ENCODE peak calls at places on chromosomes 5 and 9, in seven cellular contexts. K is GM23338, J is mammary epithelial cell, R is A549, I is neuronal stem cell, M is GM23248, U is fibroblast of lung. B is an unnamed sample.

GRCh38 chr5:65034029-65034781 is 265.5 kb downstream of the CWC27 start:
- DNase-seq in J (no peak), K (peak), U (no peak), M (peak), I (no peak), R (no peak), B (no peak)

GRCh38 chr9:18245911-18246310 is 228.0 kb upstream of the ADAMTSL1 start:
- DNase-seq in J (no peak), K (no peak), M (peak), I (no peak), R (no peak), U (no peak), B (no peak)

GRCh38 chr9:5568868-5569267 is 58.5 kb downstream of the PDCD1LG2 start:
- DNase-seq in I (no peak), M (no peak), K (no peak), J (no peak), R (no peak), U (no peak), B (no peak)

GRCh38 chr9:129436751-129437625 is 183.9 kb downstream of the C9orf50 start:
- DNase-seq in I (no peak), K (no peak), R (no peak), J (peak), M (peak), U (peak), B (peak)

GRCh38 chr9:130433168-130433946 is 11.4 kb upstream of the ASS1 start:
- DNase-seq in M (peak), K (peak), R (peak), U (peak), I (peak), J (peak), B (peak)

GRCh38 chr5:178383919-178384814 is 151.6 kb upstream of the PHYKPL start:
- DNase-seq in M (peak), J (no peak), K (peak), U (no peak), R (no peak), I (no peak), B (no peak)

GRCh38 chr5:1343931-1344901 is 683 bp downstream of the CLPTM1L start:
- DNase-seq in J (peak), R (no peak), K (peak), M (peak), U (peak), I (no peak), B (peak)

GRCh38 chr5:153168226-153168625 is 322.2 kb upstream of the GRIA1 start:
- DNase-seq in I (no peak), J (no peak), R (no peak), U (peak), M (peak), K (no peak), B (no peak)

GRCh38 chr5:167573274-167574127 is 717.9 kb upstream of the WWC1 start:
- DNase-seq in I (peak), K (peak), U (peak), J (peak), R (no peak), M (peak), B (no peak)

GRCh38 chr9:124040186-124040920 is 28.8 kb downstream of the LHX2 start:
- DNase-seq in J (no peak), M (peak), I (no peak), K (peak), R (no peak), U (peak), B (no peak)

GRCh38 chr9:104923289-104923688 is 4.7 kb downstream of the ABCA1 start:
- DNase-seq in R (no peak), K (no peak), M (peak), U (peak), J (no peak), I (no peak), B (no peak)

GRCh38 chr5:66171349-66172344 is 27.5 kb downstream of the SREK1 start:
- DNase-seq in K (peak), R (peak), M (peak), I (no peak), J (peak), U (peak), B (no peak)

GRCh38 chr5:97764700-97765099 is 581.7 kb upstream of the RIOK2 start:
- DNase-seq in U (peak), J (peak), K (no peak), I (no peak), M (peak), R (peak), B (no peak)

GRCh38 chr5:157269165-157269671 is 3.3 kb downstream of the CYFIP2 start:
- DNase-seq in R (no peak), I (no peak), K (peak), U (peak), J (no peak), M (no peak), B (no peak)

GRCh38 chr5:98774192-98775046 is 956 bp downstream of the RGMB start:
- DNase-seq in I (peak), R (peak), J (peak), K (peak), M (peak), U (peak), B (peak)

GRCh38 chr5:78677777-78678668 is 29.5 kb upstream of the LHFPL2 start:
- DNase-seq in I (no peak), U (peak), R (peak), K (no peak), J (peak), M (peak), B (peak)

GRCh38 chr9:78510035-78510434 is 213.1 kb downstream of the PSAT1 start:
- DNase-seq in R (no peak), K (no peak), J (no peak), U (no peak), I (no peak), M (no peak), B (no peak)

GRCh38 chr5:145531038-145531734 is 304.0 kb downstream of the PRELID2 start:
- DNase-seq in M (peak), I (no peak), J (peak), K (no peak), U (peak), R (peak), B (peak)

GRCh38 chr5:33310471-33310870 is 130.3 kb upstream of the TARS1 start:
- DNase-seq in R (peak), J (peak), K (no peak), I (no peak), U (peak), M (peak), B (no peak)

GRCh38 chr9:33350310-33350709 is 52.1 kb downstream of the AQP7 start:
- DNase-seq in R (peak), J (peak), U (peak), K (no peak), M (peak), I (no peak), B (peak)

GRCh38 chr5:143374496-143375217 is 28.8 kb downstream of the NR3C1 start:
- DNase-seq in M (peak), I (no peak), J (no peak), U (no peak), R (no peak), K (no peak), B (no peak)

GRCh38 chr9:90942555-90942954 is 140.9 kb downstream of the SYK start:
- DNase-seq in R (no peak), I (no peak), K (no peak), U (peak), J (peak), M (no peak), B (peak)

GRCh38 chr9:135076876-135077430 is 10.5 kb upstream of the OLFM1 start:
- DNase-seq in R (no peak), I (no peak), J (no peak), M (no peak), U (no peak), K (no peak), B (no peak)

GRCh38 chr9:129587487-129588262 is 33.2 kb downstream of the C9orf50 start:
- DNase-seq in U (no peak), K (peak), I (no peak), R (no peak), M (no peak), J (no peak), B (no peak)

GRCh38 chr5:178116406-178116885 is 3.1 kb downstream of the N4BP3 start:
- DNase-seq in K (no peak), I (no peak), U (no peak), J (no peak), M (no peak), R (no peak), B (no peak)

GRCh38 chr9:5052858-5053257 is 67.8 kb downstream of the JAK2 start:
- DNase-seq in K (no peak), U (peak), I (no peak), M (peak), R (no peak), J (no peak), B (no peak)

GRCh38 chr9:35026671-35027070 is 37.1 kb downstream of the DNAJB5 start:
- DNase-seq in U (no peak), K (no peak), J (no peak), I (no peak), M (no peak), R (no peak), B (no peak)

GRCh38 chr9:109320338-109320733 is 523 bp downstream of the EPB41L4B start:
- DNase-seq in J (no peak), M (peak), K (peak), R (no peak), I (peak), U (no peak), B (no peak)

GRCh38 chr5:81359108-81359507 is 34.8 kb downstream of the ACOT12 start:
- DNase-seq in I (no peak), U (no peak), K (peak), J (no peak), R (no peak), M (no peak), B (no peak)

GRCh38 chr9:138025908-138026307 is 148.3 kb downstream of the CACNA1B start:
- DNase-seq in R (no peak), J (no peak), M (no peak), I (no peak), K (no peak), U (no peak), B (no peak)

GRCh38 chr9:20618361-20618799 is 3.9 kb downstream of the MLLT3 start:
- DNase-seq in I (no peak), J (peak), R (peak), U (peak), M (peak), K (no peak), B (peak)

GRCh38 chr9:109062543-109062942 is 49.2 kb upstream of the CTNNAL1 start:
- DNase-seq in J (no peak), U (no peak), I (no peak), M (no peak), R (no peak), K (no peak), B (no peak)

GRCh38 chr5:99248066-99248465 is 319.3 kb upstream of the CHD1 start:
- DNase-seq in I (no peak), K (peak), R (no peak), M (no peak), U (no peak), J (no peak), B (no peak)

GRCh38 chr5:68999181-68999580 is 94.6 kb upstream of the SLC30A5 start:
- DNase-seq in R (no peak), J (no peak), M (no peak), K (no peak), U (no peak), I (no peak), B (no peak)

GRCh38 chr5:6770826-6771607 is 57.8 kb downstream of the TENT4A start:
- DNase-seq in R (no peak), U (no peak), M (no peak), I (no peak), K (no peak), J (no peak), B (no peak)

GRCh38 chr9:21506910-21507795 is 25.0 kb upstream of the IFNE start:
- DNase-seq in J (peak), R (peak), U (peak), K (no peak), M (peak), I (no peak), B (peak)

GRCh38 chr5:138663009-138663408 is 87.8 kb upstream of the HSPA9 start:
- DNase-seq in M (no peak), I (no peak), K (no peak), U (no peak), R (no peak), J (peak), B (no peak)

DNA sequence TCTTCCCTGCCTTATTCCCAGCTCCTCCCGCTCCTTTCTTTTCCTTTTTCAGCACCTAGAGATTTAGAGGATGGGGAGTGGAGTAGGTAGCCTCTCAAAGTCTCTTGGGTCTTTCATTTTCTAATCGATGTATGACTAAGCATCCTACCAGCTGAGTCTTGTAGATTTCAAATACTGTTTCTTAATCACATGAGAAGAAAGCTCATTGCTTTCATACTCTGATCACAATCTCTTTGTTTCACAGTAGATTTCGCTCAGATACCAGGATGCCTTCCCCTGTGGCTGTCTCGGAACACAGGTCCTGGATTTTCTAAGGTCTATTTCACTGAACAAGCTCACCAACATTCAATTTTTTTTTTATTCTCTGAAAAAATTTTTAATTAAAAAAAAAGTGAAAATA is 413.7 kb downstream of the KDM4C start:
- DNase-seq in I (no peak), K (peak), U (no peak), J (no peak), R (no peak), M (no peak), B (no peak)
- H3K4me2 ChIP-seq in I (no peak), K (peak), U (no peak), J (no peak), R (no peak), M (no peak), B (no peak)

GRCh38 chr5:13830536-13830935 is 114.0 kb downstream of the DNAH5 start:
- DNase-seq in J (peak), I (no peak), K (no peak), R (no peak), U (no peak), M (no peak), B (no peak)
- H3K4me2 ChIP-seq in J (peak), I (no peak), K (no peak), R (no peak), U (no peak), M (no peak), B (no peak)

GRCh38 chr5:55601209-55601618 is 66.5 kb upstream of the PLPP1 start:
- DNase-seq in M (peak), U (peak), R (peak), J (no peak), K (no peak), I (peak), B (peak)

GRCh38 chr5:55599148-55600050 is 64.6 kb upstream of the PLPP1 start:
- DNase-seq in M (peak), R (no peak), K (no peak), J (no peak), U (no peak), I (no peak), B (no peak)

GRCh38 chr5:55597014-55597981 is 62.5 kb upstream of the PLPP1 start:
- DNase-seq in J (peak), K (no peak), M (peak), U (peak), R (peak), I (no peak), B (no peak)

GRCh38 chr5:55600536-55601208 is 65.9 kb upstream of the PLPP1 start:
- DNase-seq in I (no peak), M (peak), R (peak), U (peak), J (no peak), K (no peak), B (peak)

DNA sequence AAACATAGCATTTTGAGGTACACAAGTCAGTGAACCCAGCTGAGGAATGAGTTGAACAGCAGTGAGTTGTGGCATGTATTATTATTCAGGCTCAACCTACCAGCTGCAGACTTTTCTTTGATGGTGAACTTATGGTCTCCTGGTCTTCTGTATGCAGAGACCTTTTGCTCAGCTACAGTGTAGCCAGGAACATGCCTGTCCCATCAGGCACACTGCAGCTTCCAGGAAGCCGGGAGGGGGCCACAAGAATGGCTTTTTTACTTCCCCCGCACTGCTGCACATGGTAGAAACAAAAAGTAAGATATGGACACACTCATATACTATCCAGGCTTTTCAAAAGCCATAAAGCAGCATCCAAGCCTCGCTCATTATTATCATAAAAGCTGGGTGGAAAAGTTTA is 65.3 kb upstream of the PLPP1 start:
- DNase-seq in R (no peak), M (peak), I (no peak), J (no peak), K (no peak), U (no peak), B (no peak)
- H3K4me2 ChIP-seq in R (peak), M (peak), I (no peak), J (peak), K (no peak), U (peak), B (peak)

GRCh38 chr9:127892831-127893230 is 6.6 kb downstream of the ST6GALNAC6 start:
- DNase-seq in M (no peak), U (no peak), K (no peak), J (no peak), R (no peak), I (no peak), B (no peak)
- H3K4me2 ChIP-seq in M (no peak), U (no peak), K (no peak), J (no peak), R (no peak), I (no peak), B (no peak)

GRCh38 chr9:110971705-110972104 is 66.6 kb downstream of the LPAR1 start:
- DNase-seq in U (no peak), J (no peak), M (no peak), R (no peak), K (no peak), I (no peak), B (no peak)
- H3K4me2 ChIP-seq in U (no peak), J (no peak), M (no peak), R (no peak), K (no peak), I (no peak), B (no peak)

GRCh38 chr5:22088517-22088916 is 764.6 kb downstream of the CDH12 start:
- DNase-seq in I (no peak), U (no peak), M (no peak), K (no peak), R (no peak), J (no peak), B (no peak)
- H3K4me2 ChIP-seq in I (no peak), U (no peak), M (no peak), K (no peak), R (no peak), J (no peak), B (no peak)

DNA sequence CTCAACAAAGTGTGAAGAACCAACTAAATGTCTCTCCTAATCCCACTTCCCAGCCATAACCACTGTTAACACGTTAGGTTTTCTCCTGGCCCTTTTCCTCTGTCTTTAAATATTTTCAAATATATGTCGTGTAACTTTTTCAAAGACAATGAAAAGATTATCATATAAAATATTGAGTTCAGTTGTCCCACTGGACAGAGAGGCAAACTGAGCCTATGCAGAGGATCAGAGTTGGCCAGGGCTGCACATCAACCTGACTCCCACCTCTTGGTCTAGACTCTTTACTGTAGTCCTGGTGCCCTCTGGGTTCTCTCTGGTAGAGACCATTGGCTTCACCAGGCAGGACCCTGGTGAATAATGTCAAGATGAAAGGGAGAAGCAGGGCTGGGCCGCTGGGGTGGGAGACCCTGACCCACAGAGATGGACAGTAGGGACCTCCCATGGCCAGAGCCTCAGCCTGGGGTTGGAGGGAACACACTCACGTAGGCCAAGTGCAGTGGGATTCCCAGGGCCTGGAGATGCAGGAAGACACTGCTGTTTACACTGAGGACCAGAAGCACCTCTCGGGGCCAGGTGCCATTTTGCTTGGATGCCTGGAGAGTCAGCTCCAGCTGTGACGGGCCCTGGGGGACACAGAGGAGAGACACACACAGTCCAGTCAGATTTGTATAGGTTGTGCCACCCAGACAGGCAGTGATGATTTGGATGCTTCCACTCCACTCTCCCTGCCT is 25.1 kb downstream of the ENG start:
- DNase-seq in U (no peak), J (no peak), K (no peak), M (no peak), I (no peak), R (no peak), B (no peak)
- H3K4me2 ChIP-seq in U (no peak), J (no peak), K (peak), M (no peak), I (no peak), R (no peak), B (no peak)

DNA sequence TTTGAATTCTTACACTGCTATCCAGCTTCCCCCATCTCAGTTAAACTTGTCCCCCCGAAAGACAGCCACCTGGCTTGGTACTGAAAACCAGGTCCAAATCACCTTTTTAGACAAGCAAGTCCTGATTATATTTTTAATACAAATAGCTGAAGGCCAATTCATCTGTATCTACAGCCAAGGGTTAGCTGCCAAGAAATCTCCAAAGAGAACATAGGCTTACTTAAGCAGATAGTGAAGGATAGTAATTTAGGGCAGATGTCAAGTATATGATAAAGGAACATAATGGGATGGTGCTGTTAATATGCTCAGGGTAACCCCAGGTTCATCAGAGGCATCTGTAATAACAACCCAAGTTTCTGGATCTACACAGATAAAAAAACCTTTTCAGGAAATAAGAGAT is 133.0 kb downstream of the EBF1 start:
- DNase-seq in M (no peak), K (no peak), J (no peak), R (no peak), I (no peak), U (no peak), B (no peak)
- H3K4me2 ChIP-seq in M (no peak), K (no peak), J (no peak), R (no peak), I (no peak), U (no peak), B (no peak)

GRCh38 chr5:60636001-60636400 is 64.0 kb downstream of the DEPDC1B start:
- DNase-seq in M (peak), R (no peak), J (peak), U (peak), K (no peak), I (no peak), B (no peak)
- H3K4me2 ChIP-seq in M (no peak), R (no peak), J (no peak), U (no peak), K (no peak), I (no peak), B (no peak)